ENCODE peak calls at places on chromosome 12, in ten cellular contexts. One of them, this sample, is unnamed.

GRCh38 chr12:34600592-34601462 is 578.5 kb downstream of the ALG10 start:
- DNase-seq in lower leg skin: peak; percentile 65
- DNase-seq in A549: no peak
- DNase-seq in ovary: no peak
- DNase-seq in PC-9: no peak
- DNase-seq in tibial nerve: no peak
- DNase-seq in A673: no peak
- DNase-seq in heart right ventricle: no peak
- DNase-seq in hepatocyte: no peak
- DNase-seq in fibroblast of mammary gland: no peak
- DNase-seq in this sample: no peak

GRCh38 chr12:124391340-124392261 is 96.7 kb downstream of the RFLNA start:
- DNase-seq in A549: no peak
- DNase-seq in fibroblast of mammary gland: peak; percentile 67
- DNase-seq in A673: no peak
- DNase-seq in heart right ventricle: peak; percentile 63
- DNase-seq in lower leg skin: peak; percentile 95
- DNase-seq in ovary: peak; percentile 52
- DNase-seq in hepatocyte: no peak
- DNase-seq in tibial nerve: peak; percentile 69
- DNase-seq in PC-9: peak; percentile 66
- DNase-seq in this sample: no peak

GRCh38 chr12:50676761-50677160 is 87.1 kb upstream of the ATF1 start:
- DNase-seq in PC-9: no peak
- DNase-seq in fibroblast of mammary gland: no peak
- DNase-seq in A673: no peak
- DNase-seq in A549: no peak
- DNase-seq in hepatocyte: no peak
- DNase-seq in heart right ventricle: no peak
- DNase-seq in ovary: no peak
- DNase-seq in lower leg skin: no peak
- DNase-seq in tibial nerve: no peak
- DNase-seq in this sample: no peak

GRCh38 chr12:11812558-11813421 is 163.3 kb downstream of the ETV6 start:
- DNase-seq in A549: no peak
- DNase-seq in ovary: no peak
- DNase-seq in A673: peak; percentile 69
- DNase-seq in heart right ventricle: peak; percentile 39
- DNase-seq in hepatocyte: peak; percentile 35
- DNase-seq in PC-9: no peak
- DNase-seq in fibroblast of mammary gland: no peak
- DNase-seq in lower leg skin: peak; percentile 90
- DNase-seq in tibial nerve: no peak
- DNase-seq in this sample: no peak

GRCh38 chr12:55188974-55189556 is 31.8 kb upstream of the OR10A7 start:
- DNase-seq in ovary: no peak
- DNase-seq in tibial nerve: peak; percentile 80
- DNase-seq in heart right ventricle: no peak
- DNase-seq in hepatocyte: peak; percentile 85
- DNase-seq in fibroblast of mammary gland: peak; percentile 80
- DNase-seq in A673: peak; percentile 83
- DNase-seq in lower leg skin: no peak
- DNase-seq in PC-9: peak; percentile 62
- DNase-seq in A549: peak; percentile 43
- DNase-seq in this sample: peak; percentile 26

GRCh38 chr12:132259364-132259871 is 70.0 kb downstream of the GALNT9 start:
- DNase-seq in tibial nerve: no peak
- DNase-seq in fibroblast of mammary gland: no peak
- DNase-seq in heart right ventricle: peak; percentile 0
- DNase-seq in A673: peak; percentile 86
- DNase-seq in A549: no peak
- DNase-seq in PC-9: no peak
- DNase-seq in ovary: no peak
- DNase-seq in hepatocyte: no peak
- DNase-seq in lower leg skin: no peak
- DNase-seq in this sample: no peak

GRCh38 chr12:11684811-11685210 is 35.3 kb downstream of the ETV6 start:
- DNase-seq in heart right ventricle: no peak
- DNase-seq in lower leg skin: peak; percentile 68
- DNase-seq in tibial nerve: no peak
- DNase-seq in hepatocyte: no peak
- DNase-seq in ovary: no peak
- DNase-seq in A673: no peak
- DNase-seq in PC-9: no peak
- DNase-seq in fibroblast of mammary gland: no peak
- DNase-seq in A549: no peak
- DNase-seq in this sample: no peak

GRCh38 chr12:3168775-3169221 is 91.6 kb downstream of the TSPAN9 start:
- DNase-seq in heart right ventricle: no peak
- DNase-seq in PC-9: peak; percentile 87
- DNase-seq in tibial nerve: no peak
- DNase-seq in A549: peak; percentile 86
- DNase-seq in ovary: no peak
- DNase-seq in A673: peak; percentile 61
- DNase-seq in lower leg skin: no peak
- DNase-seq in fibroblast of mammary gland: peak; percentile 99
- DNase-seq in hepatocyte: peak; percentile 91
- DNase-seq in this sample: peak; percentile 79

DNA sequence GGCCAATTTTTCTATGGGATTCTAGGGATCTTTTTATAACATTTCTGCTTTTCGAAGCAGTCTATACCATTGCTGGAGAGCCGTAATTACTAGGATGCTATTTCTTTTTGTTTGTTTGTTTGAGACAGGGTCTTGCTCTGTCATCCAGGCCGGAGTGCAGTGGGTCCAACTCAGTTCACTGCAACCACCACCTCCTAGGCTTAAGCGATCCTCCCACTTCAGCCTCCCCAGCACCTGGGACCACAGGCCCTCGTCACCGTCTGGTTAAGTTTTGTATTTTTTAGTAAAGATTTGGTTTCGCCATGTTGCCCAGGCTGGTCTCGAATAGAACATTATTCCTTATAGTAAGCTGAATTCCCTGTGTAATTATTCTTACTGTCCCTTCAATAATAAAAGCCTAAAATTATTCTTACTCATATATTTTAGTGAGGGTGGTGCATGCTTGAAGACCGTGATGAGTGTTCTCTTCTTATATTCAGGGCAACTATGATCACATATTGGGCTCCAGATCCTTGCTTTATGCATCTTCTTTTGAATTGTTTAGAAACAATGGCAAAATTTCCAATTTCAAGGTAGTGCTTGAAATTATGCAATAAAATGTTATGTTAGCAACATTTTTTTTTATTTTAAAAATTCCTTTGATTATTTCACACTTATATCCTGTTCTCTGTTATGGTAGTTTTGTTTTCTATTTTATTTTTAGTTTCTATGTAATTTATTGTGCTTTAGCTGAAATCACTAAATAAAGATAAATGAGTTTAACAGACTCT is 66.2 kb downstream of the CRADD start:
- DNase-seq in lower leg skin: no peak
- DNase-seq in fibroblast of mammary gland: no peak
- DNase-seq in ovary: no peak
- DNase-seq in A549: no peak
- DNase-seq in PC-9: no peak
- DNase-seq in hepatocyte: no peak
- DNase-seq in tibial nerve: no peak
- DNase-seq in heart right ventricle: no peak
- DNase-seq in A673: no peak
- DNase-seq in this sample: no peak
- H3K4me3 ChIP-seq in lower leg skin: no peak overlapping the region
- H3K4me3 ChIP-seq in fibroblast of mammary gland: no peak overlapping the region
- H3K4me3 ChIP-seq in ovary: peak overlapping the region; percentile 49
- H3K4me3 ChIP-seq in A549: no peak overlapping the region
- H3K4me3 ChIP-seq in PC-9: peak overlapping the region; percentile 71
- H3K4me3 ChIP-seq in hepatocyte: no peak overlapping the region
- H3K4me3 ChIP-seq in tibial nerve: no peak overlapping the region
- H3K4me3 ChIP-seq in heart right ventricle: peak overlapping the region; percentile 65
- H3K4me3 ChIP-seq in A673: no peak overlapping the region
- H3K4me3 ChIP-seq in this sample: no peak overlapping the region

GRCh38 chr12:45327823-45328383 is 112.0 kb downstream of the ANO6 start:
- DNase-seq in hepatocyte: no peak
- DNase-seq in fibroblast of mammary gland: no peak
- DNase-seq in PC-9: no peak
- DNase-seq in heart right ventricle: no peak
- DNase-seq in A673: no peak
- DNase-seq in A549: no peak
- DNase-seq in ovary: no peak
- DNase-seq in lower leg skin: no peak
- DNase-seq in tibial nerve: no peak
- DNase-seq in this sample: no peak
- TF ChIP-seq CTCF in hepatocyte: no peak
- TF ChIP-seq CTCF in fibroblast of mammary gland: no peak
- TF ChIP-seq CTCF in PC-9: no peak
- TF ChIP-seq CTCF in heart right ventricle: no peak
- TF ChIP-seq CTCF in A673: no peak
- TF ChIP-seq CTCF in A549: no peak
- TF ChIP-seq CTCF in ovary: no peak
- TF ChIP-seq CTCF in lower leg skin: no peak
- TF ChIP-seq CTCF in tibial nerve: no peak
- TF ChIP-seq CTCF in this sample: no peak

GRCh38 chr12:76256904-76257303 is 91.3 kb downstream of the BBS10 start:
- DNase-seq in hepatocyte: no peak
- DNase-seq in tibial nerve: no peak
- DNase-seq in PC-9: no peak
- DNase-seq in fibroblast of mammary gland: no peak
- DNase-seq in lower leg skin: no peak
- DNase-seq in ovary: no peak
- DNase-seq in A673: no peak
- DNase-seq in heart right ventricle: no peak
- DNase-seq in A549: no peak
- DNase-seq in this sample: no peak

GRCh38 chr12:76259071-76259470 is 89.1 kb downstream of the BBS10 start:
- DNase-seq in PC-9: no peak
- DNase-seq in ovary: no peak
- DNase-seq in A673: peak; percentile 39
- DNase-seq in lower leg skin: no peak
- DNase-seq in tibial nerve: no peak
- DNase-seq in hepatocyte: no peak
- DNase-seq in heart right ventricle: no peak
- DNase-seq in A549: no peak
- DNase-seq in fibroblast of mammary gland: peak; percentile 39
- DNase-seq in this sample: no peak

GRCh38 chr12:76259660-76260389 is 88.4 kb downstream of the BBS10 start:
- DNase-seq in PC-9: no peak
- DNase-seq in ovary: no peak
- DNase-seq in heart right ventricle: no peak
- DNase-seq in A549: no peak
- DNase-seq in tibial nerve: no peak
- DNase-seq in fibroblast of mammary gland: peak; percentile 94
- DNase-seq in lower leg skin: no peak
- DNase-seq in A673: peak; percentile 74
- DNase-seq in hepatocyte: peak; percentile 16
- DNase-seq in this sample: peak; percentile 61

GRCh38 chr12:76256341-76256740 is 91.9 kb downstream of the BBS10 start:
- DNase-seq in fibroblast of mammary gland: no peak
- DNase-seq in PC-9: no peak
- DNase-seq in tibial nerve: no peak
- DNase-seq in hepatocyte: no peak
- DNase-seq in heart right ventricle: no peak
- DNase-seq in A673: no peak
- DNase-seq in ovary: no peak
- DNase-seq in A549: no peak
- DNase-seq in lower leg skin: no peak
- DNase-seq in this sample: no peak

DNA sequence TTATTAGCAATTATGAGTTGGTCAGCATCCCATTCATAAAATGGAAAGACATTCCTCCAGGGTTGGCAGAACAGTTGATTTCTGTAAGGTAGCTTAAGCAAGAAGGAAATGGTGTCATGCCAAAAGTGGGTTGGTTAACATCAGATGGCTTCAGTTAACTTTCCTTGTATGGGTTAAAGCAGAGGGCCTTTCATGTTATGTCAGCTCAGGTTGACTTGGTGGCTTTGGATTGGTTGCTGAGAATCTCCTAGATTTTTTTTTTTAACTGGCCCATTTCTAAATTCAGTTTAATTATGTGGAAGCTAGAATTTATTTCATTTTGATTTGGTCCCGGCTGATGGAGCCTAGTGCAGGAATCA is 87.8 kb downstream of the BBS10 start:
- DNase-seq in lower leg skin: no peak
- DNase-seq in A673: no peak
- DNase-seq in PC-9: no peak
- DNase-seq in tibial nerve: no peak
- DNase-seq in ovary: no peak
- DNase-seq in fibroblast of mammary gland: peak; percentile 87
- DNase-seq in A549: no peak
- DNase-seq in heart right ventricle: no peak
- DNase-seq in hepatocyte: no peak
- DNase-seq in this sample: no peak
- H3K4me3 ChIP-seq in lower leg skin: no peak overlapping the region
- H3K4me3 ChIP-seq in A673: no peak overlapping the region
- H3K4me3 ChIP-seq in PC-9: no peak overlapping the region
- H3K4me3 ChIP-seq in tibial nerve: no peak overlapping the region
- H3K4me3 ChIP-seq in ovary: no peak overlapping the region
- H3K4me3 ChIP-seq in fibroblast of mammary gland: peak overlapping the region; percentile 55
- H3K4me3 ChIP-seq in A549: no peak overlapping the region
- H3K4me3 ChIP-seq in heart right ventricle: no peak overlapping the region
- H3K4me3 ChIP-seq in hepatocyte: no peak overlapping the region
- H3K4me3 ChIP-seq in this sample: no peak overlapping the region

GRCh38 chr12:109432431-109432830 is 44.7 kb downstream of the KCTD10 start:
- DNase-seq in ovary: no peak
- DNase-seq in fibroblast of mammary gland: no peak
- DNase-seq in heart right ventricle: no peak
- DNase-seq in lower leg skin: no peak
- DNase-seq in hepatocyte: no peak
- DNase-seq in tibial nerve: no peak
- DNase-seq in A673: no peak
- DNase-seq in A549: no peak
- DNase-seq in PC-9: peak; percentile 40
- DNase-seq in this sample: no peak

GRCh38 chr12:109434556-109434955 is 42.5 kb downstream of the KCTD10 start:
- DNase-seq in fibroblast of mammary gland: no peak
- DNase-seq in heart right ventricle: no peak
- DNase-seq in PC-9: no peak
- DNase-seq in A549: no peak
- DNase-seq in hepatocyte: no peak
- DNase-seq in lower leg skin: no peak
- DNase-seq in tibial nerve: no peak
- DNase-seq in ovary: no peak
- DNase-seq in A673: no peak
- DNase-seq in this sample: no peak

GRCh38 chr12:109435428-109436180 is 41.5 kb downstream of the KCTD10 start:
- DNase-seq in A673: no peak
- DNase-seq in A549: no peak
- DNase-seq in fibroblast of mammary gland: no peak
- DNase-seq in ovary: no peak
- DNase-seq in hepatocyte: no peak
- DNase-seq in tibial nerve: no peak
- DNase-seq in PC-9: peak; percentile 69
- DNase-seq in lower leg skin: no peak
- DNase-seq in heart right ventricle: no peak
- DNase-seq in this sample: no peak

GRCh38 chr12:109432842-109433304 is 44.2 kb downstream of the KCTD10 start:
- DNase-seq in PC-9: peak; percentile 67
- DNase-seq in heart right ventricle: peak; percentile 88
- DNase-seq in A673: peak; percentile 79
- DNase-seq in ovary: peak; percentile 81
- DNase-seq in A549: peak; percentile 69
- DNase-seq in lower leg skin: peak; percentile 97
- DNase-seq in hepatocyte: peak; percentile 88
- DNase-seq in fibroblast of mammary gland: peak; percentile 80
- DNase-seq in tibial nerve: peak; percentile 96
- DNase-seq in this sample: peak; percentile 24

DNA sequence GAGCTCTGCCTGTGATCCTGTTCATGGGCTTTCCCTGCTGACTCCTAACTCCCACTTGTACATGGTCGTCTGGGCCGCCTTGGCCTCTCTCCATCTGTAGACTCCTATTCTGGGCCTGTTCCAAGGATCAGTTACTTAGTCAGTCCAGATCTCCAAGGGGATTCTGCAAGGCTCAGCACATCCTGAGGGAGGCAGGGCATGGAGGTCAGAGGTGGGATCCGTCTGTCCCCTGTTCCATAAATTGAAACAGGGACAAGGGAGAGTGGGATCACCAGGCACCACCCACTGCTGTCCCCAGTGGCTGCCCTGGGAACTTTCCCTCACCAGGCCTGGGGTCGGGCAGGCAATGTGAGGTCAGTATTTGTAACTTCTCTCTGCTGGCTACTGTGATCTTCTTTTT is 43.5 kb downstream of the KCTD10 start:
- DNase-seq in ovary: no peak
- DNase-seq in tibial nerve: no peak
- DNase-seq in fibroblast of mammary gland: peak; percentile 37
- DNase-seq in lower leg skin: no peak
- DNase-seq in A673: no peak
- DNase-seq in hepatocyte: no peak
- DNase-seq in PC-9: no peak
- DNase-seq in A549: peak; percentile 43
- DNase-seq in heart right ventricle: peak; percentile 45
- DNase-seq in this sample: no peak
- TF ChIP-seq CTCF in ovary: no peak
- TF ChIP-seq CTCF in tibial nerve: peak; percentile 25
- TF ChIP-seq CTCF in fibroblast of mammary gland: peak; percentile 31
- TF ChIP-seq CTCF in lower leg skin: no peak
- TF ChIP-seq CTCF in A673: peak; percentile 40
- TF ChIP-seq CTCF in hepatocyte: peak; percentile 7
- TF ChIP-seq CTCF in PC-9: peak; percentile 45
- TF ChIP-seq CTCF in A549: no peak
- TF ChIP-seq CTCF in heart right ventricle: no peak
- TF ChIP-seq CTCF in this sample: peak; percentile 36